ENCODE peak calls at places on chromosomes 2 and 18, in eight cellular contexts. One of them, this sample, is unnamed.

GRCh38 chr2:237757616-237758015 is 41.0 kb upstream of the RBM44 start:
- DNase-seq in mammary epithelial cell: no peak
- DNase-seq in thyroid gland: no peak
- DNase-seq in lung: no peak
- DNase-seq in endodermal cell: no peak
- DNase-seq in thoracic aorta: no peak
- DNase-seq in right cardiac atrium: no peak
- DNase-seq in heart left ventricle: no peak
- DNase-seq in this sample: no peak

GRCh38 chr18:49238433-49239042 is 221.9 kb downstream of the DYM start:
- DNase-seq in mammary epithelial cell: no peak
- DNase-seq in thyroid gland: peak; percentile 3
- DNase-seq in lung: no peak
- DNase-seq in endodermal cell: peak; percentile 60
- DNase-seq in thoracic aorta: no peak
- DNase-seq in right cardiac atrium: no peak
- DNase-seq in heart left ventricle: no peak
- DNase-seq in this sample: no peak

GRCh38 chr18:43525149-43525548 is 247.9 kb upstream of the SYT4 start:
- DNase-seq in mammary epithelial cell: peak; percentile 49
- DNase-seq in thyroid gland: peak; percentile 18
- DNase-seq in lung: no peak
- DNase-seq in endodermal cell: no peak
- DNase-seq in thoracic aorta: no peak
- DNase-seq in right cardiac atrium: no peak
- DNase-seq in heart left ventricle: peak; percentile 27
- DNase-seq in this sample: no peak

GRCh38 chr2:192196451-192197194 is 1.9 kb upstream of the TMEFF2 start:
- DNase-seq in mammary epithelial cell: no peak
- DNase-seq in thyroid gland: no peak
- DNase-seq in lung: no peak
- DNase-seq in endodermal cell: no peak
- DNase-seq in thoracic aorta: no peak
- DNase-seq in right cardiac atrium: no peak
- DNase-seq in heart left ventricle: no peak
- DNase-seq in this sample: no peak

GRCh38 chr2:103208916-103209315 is 447.1 kb downstream of the TMEM182 start:
- DNase-seq in mammary epithelial cell: no peak
- DNase-seq in thyroid gland: no peak
- DNase-seq in lung: no peak
- DNase-seq in endodermal cell: no peak
- DNase-seq in thoracic aorta: no peak
- DNase-seq in right cardiac atrium: no peak
- DNase-seq in heart left ventricle: no peak
- DNase-seq in this sample: no peak

GRCh38 chr2:8487461-8487932 is 194.4 kb upstream of the ID2 start:
- DNase-seq in mammary epithelial cell: no peak
- DNase-seq in thyroid gland: no peak
- DNase-seq in lung: no peak
- DNase-seq in endodermal cell: peak; percentile 61
- DNase-seq in thoracic aorta: no peak
- DNase-seq in right cardiac atrium: no peak
- DNase-seq in heart left ventricle: no peak
- DNase-seq in this sample: no peak

GRCh38 chr2:130920417-130921030 is 83.8 kb downstream of the ARHGEF4 start:
- DNase-seq in mammary epithelial cell: peak; percentile 61
- DNase-seq in thyroid gland: peak; percentile 84
- DNase-seq in lung: peak; percentile 50
- DNase-seq in endodermal cell: peak; percentile 97
- DNase-seq in thoracic aorta: no peak
- DNase-seq in right cardiac atrium: peak; percentile 42
- DNase-seq in heart left ventricle: peak; percentile 46
- DNase-seq in this sample: peak; percentile 40

GRCh38 chr2:12715878-12716249 is 872 bp upstream of the TRIB2 start:
- DNase-seq in mammary epithelial cell: peak; percentile 78
- DNase-seq in thyroid gland: peak; percentile 85
- DNase-seq in lung: peak; percentile 82
- DNase-seq in endodermal cell: peak; percentile 92
- DNase-seq in thoracic aorta: no peak
- DNase-seq in right cardiac atrium: peak; percentile 76
- DNase-seq in heart left ventricle: peak; percentile 86
- DNase-seq in this sample: peak; percentile 79

GRCh38 chr2:174635747-174636399 is 38.3 kb upstream of the WIPF1 start:
- DNase-seq in mammary epithelial cell: no peak
- DNase-seq in thyroid gland: no peak
- DNase-seq in lung: no peak
- DNase-seq in endodermal cell: no peak
- DNase-seq in thoracic aorta: no peak
- DNase-seq in right cardiac atrium: no peak
- DNase-seq in heart left ventricle: no peak
- DNase-seq in this sample: no peak

GRCh38 chr2:164015328-164016123 is 279.7 kb upstream of the FIGN start:
- DNase-seq in mammary epithelial cell: no peak
- DNase-seq in thyroid gland: peak; percentile 67
- DNase-seq in lung: no peak
- DNase-seq in endodermal cell: no peak
- DNase-seq in thoracic aorta: peak; percentile 8
- DNase-seq in right cardiac atrium: peak; percentile 23
- DNase-seq in heart left ventricle: peak; percentile 26
- DNase-seq in this sample: no peak

GRCh38 chr2:108243566-108243965 is 3.8 kb downstream of the SULT1C3 start:
- DNase-seq in mammary epithelial cell: peak; percentile 54
- DNase-seq in thyroid gland: no peak
- DNase-seq in lung: no peak
- DNase-seq in endodermal cell: no peak
- DNase-seq in thoracic aorta: no peak
- DNase-seq in right cardiac atrium: no peak
- DNase-seq in heart left ventricle: no peak
- DNase-seq in this sample: no peak

GRCh38 chr2:127176371-127177311 is 43.5 kb downstream of the CYP27C1 start:
- DNase-seq in mammary epithelial cell: peak; percentile 27
- DNase-seq in thyroid gland: peak; percentile 64
- DNase-seq in lung: no peak
- DNase-seq in endodermal cell: peak; percentile 73
- DNase-seq in thoracic aorta: no peak
- DNase-seq in right cardiac atrium: peak; percentile 73
- DNase-seq in heart left ventricle: peak; percentile 38
- DNase-seq in this sample: peak; percentile 15

GRCh38 chr2:28583899-28584553 is 88.2 kb downstream of the PLB1 start:
- DNase-seq in mammary epithelial cell: peak; percentile 97
- DNase-seq in thyroid gland: peak; percentile 15
- DNase-seq in lung: peak; percentile 56
- DNase-seq in endodermal cell: peak; percentile 78
- DNase-seq in thoracic aorta: peak; percentile 80
- DNase-seq in right cardiac atrium: peak; percentile 82
- DNase-seq in heart left ventricle: peak; percentile 88
- DNase-seq in this sample: peak; percentile 68

GRCh38 chr2:96927420-96928171 is 57.7 kb upstream of the SEMA4C start:
- DNase-seq in mammary epithelial cell: peak; percentile 92
- DNase-seq in thyroid gland: peak; percentile 86
- DNase-seq in lung: peak; percentile 46
- DNase-seq in endodermal cell: no peak
- DNase-seq in thoracic aorta: no peak
- DNase-seq in right cardiac atrium: peak; percentile 46
- DNase-seq in heart left ventricle: peak; percentile 77
- DNase-seq in this sample: no peak

GRCh38 chr2:82675186-82675585 is 1783.9 kb downstream of the SUCLG1 start:
- DNase-seq in mammary epithelial cell: peak; percentile 2
- DNase-seq in thyroid gland: no peak
- DNase-seq in lung: no peak
- DNase-seq in endodermal cell: no peak
- DNase-seq in thoracic aorta: no peak
- DNase-seq in right cardiac atrium: no peak
- DNase-seq in heart left ventricle: no peak
- DNase-seq in this sample: no peak

GRCh38 chr18:74310411-74310810 is 5.2 kb upstream of the C18orf63 start:
- DNase-seq in mammary epithelial cell: peak; percentile 65
- DNase-seq in thyroid gland: no peak
- DNase-seq in lung: no peak
- DNase-seq in endodermal cell: no peak
- DNase-seq in thoracic aorta: no peak
- DNase-seq in right cardiac atrium: no peak
- DNase-seq in heart left ventricle: no peak
- DNase-seq in this sample: no peak

GRCh38 chr18:32284284-32284683 is 94.4 kb downstream of the MEP1B start:
- DNase-seq in mammary epithelial cell: no peak
- DNase-seq in thyroid gland: no peak
- DNase-seq in lung: no peak
- DNase-seq in endodermal cell: no peak
- DNase-seq in thoracic aorta: no peak
- DNase-seq in right cardiac atrium: no peak
- DNase-seq in heart left ventricle: no peak
- DNase-seq in this sample: no peak

GRCh38 chr2:119009110-119009509 is 67.1 kb downstream of the MARCO start:
- DNase-seq in mammary epithelial cell: no peak
- DNase-seq in thyroid gland: no peak
- DNase-seq in lung: no peak
- DNase-seq in endodermal cell: peak; percentile 11
- DNase-seq in thoracic aorta: no peak
- DNase-seq in right cardiac atrium: no peak
- DNase-seq in heart left ventricle: no peak
- DNase-seq in this sample: no peak

GRCh38 chr2:84776011-84776410 is 104.9 kb downstream of the TRABD2A start:
- DNase-seq in mammary epithelial cell: peak; percentile 9
- DNase-seq in thyroid gland: no peak
- DNase-seq in lung: no peak
- DNase-seq in endodermal cell: no peak
- DNase-seq in thoracic aorta: no peak
- DNase-seq in right cardiac atrium: no peak
- DNase-seq in heart left ventricle: no peak
- DNase-seq in this sample: no peak
- H3K9me3 ChIP-seq in mammary epithelial cell: peaks cover 2% of the 10 kb centered on the region
- H3K9me3 ChIP-seq in thyroid gland: no peaks in the 10 kb centered on the region
- H3K9me3 ChIP-seq in lung: peaks cover 8% of the 10 kb centered on the region
- H3K9me3 ChIP-seq in endodermal cell: peaks cover 15% of the 10 kb centered on the region
- H3K9me3 ChIP-seq in thoracic aorta: peaks cover 6% of the 10 kb centered on the region
- H3K9me3 ChIP-seq in right cardiac atrium: no peaks in the 10 kb centered on the region
- H3K9me3 ChIP-seq in heart left ventricle: no peaks in the 10 kb centered on the region
- H3K9me3 ChIP-seq in this sample: no peaks in the 10 kb centered on the region

GRCh38 chr18:42182728-42183700 is 228.0 kb downstream of the PIK3C3 start:
- DNase-seq in mammary epithelial cell: peak; percentile 59
- DNase-seq in thyroid gland: no peak
- DNase-seq in lung: no peak
- DNase-seq in endodermal cell: no peak
- DNase-seq in thoracic aorta: no peak
- DNase-seq in right cardiac atrium: no peak
- DNase-seq in heart left ventricle: no peak
- DNase-seq in this sample: no peak
- H3K4me3 ChIP-seq in mammary epithelial cell: no peak overlapping the region
- H3K4me3 ChIP-seq in thyroid gland: no peak overlapping the region
- H3K4me3 ChIP-seq in lung: no peak overlapping the region
- H3K4me3 ChIP-seq in endodermal cell: no peak overlapping the region
- H3K4me3 ChIP-seq in thoracic aorta: no peak overlapping the region
- H3K4me3 ChIP-seq in right cardiac atrium: no peak overlapping the region
- H3K4me3 ChIP-seq in heart left ventricle: no peak overlapping the region
- H3K4me3 ChIP-seq in this sample: no peak overlapping the region

GRCh38 chr2:85947593-85947992 is 58.8 kb upstream of the ST3GAL5 start:
- DNase-seq in mammary epithelial cell: no peak
- DNase-seq in thyroid gland: no peak
- DNase-seq in lung: no peak
- DNase-seq in endodermal cell: no peak
- DNase-seq in thoracic aorta: no peak
- DNase-seq in right cardiac atrium: no peak
- DNase-seq in heart left ventricle: no peak
- DNase-seq in this sample: no peak
- H3K9me3 ChIP-seq in mammary epithelial cell: peaks cover 9% of the 10 kb centered on the region
- H3K9me3 ChIP-seq in thyroid gland: no peaks in the 10 kb centered on the region
- H3K9me3 ChIP-seq in lung: no peaks in the 10 kb centered on the region
- H3K9me3 ChIP-seq in endodermal cell: peaks cover 45% of the 10 kb centered on the region
- H3K9me3 ChIP-seq in thoracic aorta: peaks cover 6% of the 10 kb centered on the region
- H3K9me3 ChIP-seq in right cardiac atrium: peaks cover 5% of the 10 kb centered on the region
- H3K9me3 ChIP-seq in heart left ventricle: no peaks in the 10 kb centered on the region
- H3K9me3 ChIP-seq in this sample: no peaks in the 10 kb centered on the region

GRCh38 chr2:68716539-68716938 is 18.1 kb upstream of the ARHGAP25 start:
- DNase-seq in mammary epithelial cell: no peak
- DNase-seq in thyroid gland: no peak
- DNase-seq in lung: no peak
- DNase-seq in endodermal cell: no peak
- DNase-seq in thoracic aorta: no peak
- DNase-seq in right cardiac atrium: no peak
- DNase-seq in heart left ventricle: no peak
- DNase-seq in this sample: no peak

GRCh38 chr2:68715353-68716041 is 19.1 kb upstream of the ARHGAP25 start:
- DNase-seq in mammary epithelial cell: peak; percentile 62
- DNase-seq in thyroid gland: peak; percentile 73
- DNase-seq in lung: peak; percentile 68
- DNase-seq in endodermal cell: peak; percentile 93
- DNase-seq in thoracic aorta: no peak
- DNase-seq in right cardiac atrium: peak; percentile 29
- DNase-seq in heart left ventricle: peak; percentile 52
- DNase-seq in this sample: peak; percentile 63

GRCh38 chr2:68719912-68720311 is 14.7 kb upstream of the ARHGAP25 start:
- DNase-seq in mammary epithelial cell: no peak
- DNase-seq in thyroid gland: no peak
- DNase-seq in lung: no peak
- DNase-seq in endodermal cell: no peak
- DNase-seq in thoracic aorta: no peak
- DNase-seq in right cardiac atrium: no peak
- DNase-seq in heart left ventricle: no peak
- DNase-seq in this sample: no peak

GRCh38 chr2:68714866-68715265 is 19.7 kb upstream of the ARHGAP25 start:
- DNase-seq in mammary epithelial cell: no peak
- DNase-seq in thyroid gland: peak; percentile 15
- DNase-seq in lung: peak; percentile 51
- DNase-seq in endodermal cell: no peak
- DNase-seq in thoracic aorta: no peak
- DNase-seq in right cardiac atrium: peak; percentile 36
- DNase-seq in heart left ventricle: peak; percentile 75
- DNase-seq in this sample: no peak

GRCh38 chr2:68716948-68717661 is 17.5 kb upstream of the ARHGAP25 start:
- DNase-seq in mammary epithelial cell: no peak
- DNase-seq in thyroid gland: no peak
- DNase-seq in lung: no peak
- DNase-seq in endodermal cell: no peak
- DNase-seq in thoracic aorta: no peak
- DNase-seq in right cardiac atrium: no peak
- DNase-seq in heart left ventricle: no peak
- DNase-seq in this sample: no peak
- H3K4me3 ChIP-seq in mammary epithelial cell: no peak overlapping the region
- H3K4me3 ChIP-seq in thyroid gland: no peak overlapping the region
- H3K4me3 ChIP-seq in lung: no peak overlapping the region
- H3K4me3 ChIP-seq in endodermal cell: no peak overlapping the region
- H3K4me3 ChIP-seq in thoracic aorta: no peak overlapping the region
- H3K4me3 ChIP-seq in right cardiac atrium: no peak overlapping the region
- H3K4me3 ChIP-seq in heart left ventricle: no peak overlapping the region
- H3K4me3 ChIP-seq in this sample: no peak overlapping the region